ENCODE peak calls at places on chromosome 5, in five cellular contexts. H is IMR-90, T is mesenchymal stem cell, U is neuronal stem cell, P is trophoblast cell. N is an unnamed sample. For H3K4me1, the result is how much of the 10 kb centered on the place peaks cover.

GRCh38 chr5:126492939-126493338 is 69.7 kb downstream of the GRAMD2B start:
- DNase-seq in H (peak), T (no peak), U (no peak), P (no peak), N (peak)

GRCh38 chr5:40277161-40277906 is 402.4 kb upstream of the PTGER4 start:
- DNase-seq in H (no peak), T (no peak), U (no peak), P (no peak), N (no peak)

GRCh38 chr5:64612349-64612961 is 77.8 kb upstream of the SHISAL2B start:
- DNase-seq in H (peak), T (peak), U (peak), P (peak), N (peak)

GRCh38 chr5:45847877-45848276 is 151.7 kb upstream of the HCN1 start:
- DNase-seq in H (no peak), T (no peak), U (peak), P (no peak), N (peak)

GRCh38 chr5:7415123-7415522 is 19.2 kb downstream of the ADCY2 start:
- DNase-seq in H (no peak), T (no peak), U (no peak), P (no peak), N (no peak)

GRCh38 chr5:177357459-177358332 is at the start of gene RGS14:
- DNase-seq in H (peak), T (peak), U (no peak), P (no peak), N (no peak)

GRCh38 chr5:172868436-172868923 is 34.4 kb downstream of the ERGIC1 start:
- DNase-seq in H (peak), T (peak), U (no peak), P (no peak), N (no peak)

GRCh38 chr5:81268797-81269196 is 32.6 kb upstream of the ZCCHC9 start:
- DNase-seq in H (peak), T (peak), U (no peak), P (no peak), N (no peak)

GRCh38 chr5:171850354-171850947 is 64.8 kb downstream of the SMIM23 start:
- DNase-seq in H (no peak), T (peak), U (peak), P (peak), N (peak)

GRCh38 chr5:34682926-34683623 is 26.9 kb downstream of the RAI14 start:
- DNase-seq in H (peak), T (peak), U (no peak), P (no peak), N (no peak)

GRCh38 chr5:116273458-116274242 is 188.8 kb downstream of the COMMD10 start:
- DNase-seq in H (peak), T (peak), U (no peak), P (no peak), N (no peak)

GRCh38 chr5:163727028-163727427 is 221.6 kb downstream of the MAT2B start:
- DNase-seq in H (no peak), T (no peak), U (no peak), P (no peak), N (no peak)

GRCh38 chr5:52948418-52949076 is 40.6 kb upstream of the ITGA2 start:
- DNase-seq in H (peak), T (peak), U (peak), P (peak), N (peak)

GRCh38 chr5:78647838-78648358 is 674 bp downstream of the LHFPL2 start:
- DNase-seq in H (peak), T (peak), U (no peak), P (peak), N (peak)

GRCh38 chr5:172150514-172151425 is 37.3 kb downstream of the STK10 start:
- DNase-seq in H (peak), T (peak), U (no peak), P (no peak), N (no peak)

GRCh38 chr5:171483453-171484177 is 64.2 kb downstream of the FGF18 start:
- DNase-seq in H (peak), T (no peak), U (no peak), P (no peak), N (no peak)

GRCh38 chr5:85646641-85647040 is 971.1 kb upstream of the COX7C start:
- DNase-seq in H (no peak), T (no peak), U (no peak), P (no peak), N (no peak)

GRCh38 chr5:131630963-131631350 is 4.1 kb downstream of the RAPGEF6 start:
- DNase-seq in H (peak), T (no peak), U (no peak), P (no peak), N (no peak)

GRCh38 chr5:179870403-179870903 is 11.8 kb upstream of the MRNIP start:
- DNase-seq in H (peak), T (peak), U (no peak), P (no peak), N (peak)

GRCh38 chr5:4258170-4258569 is 662.5 kb downstream of the IRX1 start:
- DNase-seq in H (no peak), T (no peak), U (no peak), P (peak), N (no peak)

GRCh38 chr5:58752030-58752429 is 169.2 kb downstream of the RAB3C start:
- DNase-seq in H (no peak), T (no peak), U (no peak), P (no peak), N (no peak)

GRCh38 chr5:132259061-132259851 is 1.8 kb downstream of the PDLIM4 start:
- DNase-seq in H (peak), T (peak), U (no peak), P (no peak), N (no peak)

GRCh38 chr5:109939109-109939682 is 249.5 kb downstream of the MAN2A1 start:
- DNase-seq in H (peak), T (peak), U (no peak), P (peak), N (no peak)

GRCh38 chr5:112109331-112109993 is 309.6 kb downstream of the EPB41L4A start:
- DNase-seq in H (peak), T (peak), U (no peak), P (peak), N (peak)

GRCh38 chr5:77449277-77449676 is 42.8 kb downstream of the WDR41 start:
- DNase-seq in H (no peak), T (no peak), U (no peak), P (no peak), N (no peak)

GRCh38 chr5:177393206-177393765 is 7.2 kb downstream of the PFN3 start:
- DNase-seq in H (no peak), T (no peak), U (no peak), P (no peak), N (no peak)

GRCh38 chr5:38554860-38555259 is 1.6 kb downstream of the LIFR start:
- DNase-seq in H (no peak), T (no peak), U (no peak), P (no peak), N (peak)

GRCh38 chr5:133902521-133903118 is 65.8 kb downstream of the C5orf15 start:
- DNase-seq in H (no peak), T (no peak), U (no peak), P (no peak), N (peak)

GRCh38 chr5:153831976-153832375 is 206.7 kb downstream of the FAM114A2 start:
- DNase-seq in H (peak), T (peak), U (no peak), P (peak), N (peak)

GRCh38 chr5:125835293-125836172 is 587.7 kb upstream of the GRAMD2B start:
- DNase-seq in H (peak), T (peak), U (peak), P (peak), N (peak)

GRCh38 chr5:139639619-139640431 is 8.3 kb upstream of the CXXC5 start:
- DNase-seq in H (peak), T (no peak), U (no peak), P (no peak), N (no peak)

GRCh38 chr5:151155149-151155776 is 2.3 kb downstream of the ANXA6 start:
- DNase-seq in H (peak), T (no peak), U (no peak), P (no peak), N (no peak)
- H3K4me1 ChIP-seq in H (under half), T (under half), U (under half), P (under half), N (under half)

GRCh38 chr5:138258704-138259285 is 15.6 kb downstream of the GFRA3 start:
- DNase-seq in H (no peak), T (no peak), U (no peak), P (no peak), N (no peak)

GRCh38 chr5:138257583-138257982 is 16.8 kb downstream of the GFRA3 start:
- DNase-seq in H (no peak), T (no peak), U (no peak), P (no peak), N (no peak)

DNA sequence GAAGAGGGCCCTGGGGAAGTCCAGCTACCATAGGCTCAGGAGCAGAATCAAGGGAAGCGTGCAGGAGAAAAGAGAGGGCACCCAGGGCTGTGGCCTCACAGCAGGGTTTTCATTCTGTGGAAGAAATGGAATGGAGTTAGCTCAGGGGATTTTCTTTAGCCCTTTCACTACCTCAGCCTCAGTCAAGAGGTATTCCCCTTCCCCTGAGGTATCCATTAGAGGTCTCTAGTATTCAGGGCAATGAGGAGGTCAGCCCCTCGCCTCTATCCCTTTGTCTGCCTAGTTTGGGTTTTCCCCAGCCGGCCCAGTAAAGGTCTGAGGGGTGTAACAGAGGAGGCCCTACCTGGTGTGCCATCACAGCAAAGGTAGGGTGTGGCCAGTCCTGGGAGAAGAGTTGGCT is 21.5 kb downstream of the GFRA3 start:
- DNase-seq in H (no peak), T (no peak), U (no peak), P (no peak), N (no peak)
- H2AK5ac ChIP-seq in H (no peak), T (no peak), U (peak), P (no peak), N (no peak)

GRCh38 chr5:114435220-114435481 is 73.3 kb downstream of the KCNN2 start:
- DNase-seq in H (no peak), T (no peak), U (no peak), P (no peak), N (no peak)

GRCh38 chr5:114435885-114436299 is 74.0 kb downstream of the KCNN2 start:
- DNase-seq in H (no peak), T (no peak), U (no peak), P (no peak), N (peak)

GRCh38 chr5:114434396-114435219 is 72.7 kb downstream of the KCNN2 start:
- DNase-seq in H (peak), T (no peak), U (no peak), P (no peak), N (peak)

DNA sequence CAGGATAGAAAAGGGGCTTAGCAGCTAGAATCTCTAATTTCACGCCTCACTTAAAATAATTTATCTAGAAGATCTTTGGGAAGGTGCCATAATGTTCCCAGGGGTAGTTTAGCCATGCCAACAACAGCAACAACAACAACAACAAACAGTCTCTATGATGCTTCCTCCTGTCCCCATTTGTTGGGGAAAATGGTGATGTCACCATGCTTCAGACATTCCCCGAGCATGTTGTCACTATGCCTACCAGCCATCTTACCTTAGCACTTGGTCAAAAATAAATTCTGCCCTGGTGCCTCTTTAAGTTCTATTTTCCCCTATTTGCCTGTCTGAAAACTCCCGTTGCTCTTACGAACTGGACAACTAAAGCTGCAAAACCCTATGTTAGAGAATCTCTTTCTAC is 76.6 kb downstream of the KCNN2 start:
- DNase-seq in H (no peak), T (no peak), U (no peak), P (peak), N (peak)
- H3K4me1 ChIP-seq in H (under half), T (under half), U (under half), P (under half), N (under half)

GRCh38 chr5:141806626-141807025 is 71.6 kb downstream of the PCDH1 start:
- DNase-seq in H (no peak), T (no peak), U (no peak), P (no peak), N (no peak)
- H2AK5ac ChIP-seq in H (no peak), T (no peak), U (no peak), P (no peak), N (no peak)

GRCh38 chr5:67182406-67182805 is 14.2 kb downstream of the CD180 start:
- DNase-seq in H (peak), T (peak), U (no peak), P (peak), N (peak)
- H3K4me1 ChIP-seq in H (under half), T (under half), U (under half), P (under half), N (under half)

DNA sequence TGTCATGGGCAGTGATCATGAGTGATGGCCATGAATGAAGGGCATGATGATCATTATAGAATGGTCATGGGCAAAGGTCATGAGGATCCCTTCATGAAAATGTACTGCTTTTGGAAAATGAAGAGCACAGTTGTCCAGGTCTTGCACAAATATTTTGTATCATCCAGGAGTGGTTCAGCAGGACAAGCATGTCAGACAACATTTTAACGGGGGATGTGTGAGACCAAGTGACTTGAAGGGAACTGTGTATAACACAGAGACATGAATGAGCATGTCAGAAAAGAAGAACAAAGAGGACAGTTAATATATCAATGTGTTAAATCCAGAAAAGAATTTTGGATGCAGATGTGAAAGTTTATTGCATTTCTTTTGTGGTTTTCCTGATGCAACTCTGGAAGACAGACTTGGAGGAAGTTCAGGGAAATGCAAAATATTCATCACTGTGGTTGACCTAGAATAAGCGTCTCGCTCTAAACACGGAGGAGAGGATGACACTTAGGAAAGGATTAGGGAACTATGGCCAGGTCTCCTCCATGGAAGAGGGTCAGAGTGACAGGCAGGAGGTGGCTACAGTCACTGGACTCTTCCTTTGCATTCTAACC is 116.1 kb upstream of the IRX4 start:
- DNase-seq in H (no peak), T (no peak), U (no peak), P (no peak), N (no peak)
- H2AK5ac ChIP-seq in H (no peak), T (no peak), U (no peak), P (no peak), N (no peak)